ENCODE peak calls at places on chromosomes 2 and 18, in four cellular contexts. C is SK-N-SH, I is left lung, A is adipocyte. Q is an unnamed sample. For H3K36me3, the result is how much of the 10 kb centered on the place peaks cover.

GRCh38 chr2:39405364-39405763 is 31.7 kb downstream of the MAP4K3 start:
- DNase-seq in A (no peak), I (no peak), C (no peak), Q (no peak)

GRCh38 chr2:63642941-63643340 is 54.2 kb downstream of the MDH1 start:
- DNase-seq in C (no peak), I (no peak), A (peak), Q (no peak)

GRCh38 chr2:162233197-162233596 is 10.0 kb downstream of the FAP start:
- DNase-seq in I (no peak), C (no peak), A (peak), Q (peak)

GRCh38 chr2:182717451-182718215 is 1.6 kb downstream of the DNAJC10 start:
- DNase-seq in I (no peak), A (no peak), C (no peak), Q (no peak)

GRCh38 chr2:159450180-159450579 is 163.7 kb upstream of the WDSUB1 start:
- DNase-seq in C (no peak), I (no peak), A (no peak), Q (no peak)

GRCh38 chr18:73381361-73382031 is 513.7 kb upstream of the NETO1 start:
- DNase-seq in I (no peak), A (no peak), C (no peak), Q (no peak)

GRCh38 chr2:70643715-70644114 is 90.1 kb upstream of the TGFA start:
- DNase-seq in C (peak), A (no peak), I (no peak), Q (no peak)

GRCh38 chr2:12884713-12885282 is 168.1 kb downstream of the TRIB2 start:
- DNase-seq in I (no peak), A (peak), C (no peak), Q (peak)

GRCh38 chr2:149388120-149388816 is 57.9 kb downstream of the LYPD6 start:
- DNase-seq in C (peak), I (no peak), A (peak), Q (no peak)

GRCh38 chr18:29586210-29586609 is 1409.3 kb upstream of the CDH2 start:
- DNase-seq in A (no peak), C (no peak), I (no peak), Q (no peak)

GRCh38 chr2:66437055-66437454 is 2.1 kb downstream of the MEIS1 start:
- DNase-seq in A (peak), I (no peak), C (no peak), Q (no peak)

GRCh38 chr2:27376151-27376865 is 4.2 kb downstream of the ZNF513 start:
- DNase-seq in A (no peak), C (no peak), I (no peak), Q (no peak)
- H3K36me3 ChIP-seq in A (half or more), C (under half), I (half or more), Q (under half)

GRCh38 chr2:108612153-108612513 is 77.9 kb downstream of the LIMS1 start:
- DNase-seq in I (no peak), A (no peak), C (no peak), Q (no peak)
- H3K4me3 ChIP-seq in I (no peak), A (no peak), C (no peak), Q (no peak)

DNA sequence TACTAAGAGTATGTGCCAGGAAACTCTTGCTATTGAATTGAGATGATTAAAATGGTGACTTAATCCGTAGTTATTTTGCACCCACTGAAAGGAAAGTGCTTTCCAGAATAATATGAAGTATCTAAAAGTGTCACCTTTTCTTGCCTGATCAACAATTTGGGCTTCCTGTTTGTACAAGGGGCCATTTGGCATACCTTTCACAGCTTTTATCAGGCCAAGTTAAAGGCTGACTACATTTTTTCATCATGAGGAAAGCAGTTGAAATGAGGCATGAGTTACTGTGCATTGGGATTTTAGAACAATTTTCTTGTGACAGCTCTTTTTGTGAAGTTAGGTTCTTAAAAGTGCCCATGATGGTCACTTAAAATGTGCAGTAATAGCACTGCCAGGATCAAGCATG is 11.2 kb downstream of the TSN start:
- DNase-seq in A (no peak), I (no peak), C (no peak), Q (no peak)
- H3K36me3 ChIP-seq in A (half or more), I (half or more), C (half or more), Q (under half)

GRCh38 chr2:218518876-218519275 is 49.3 kb downstream of the USP37 start:
- DNase-seq in C (no peak), A (peak), I (no peak), Q (no peak)

GRCh38 chr2:218516614-218517013 is 51.5 kb downstream of the USP37 start:
- DNase-seq in A (peak), C (peak), I (no peak), Q (no peak)

GRCh38 chr2:218513676-218514075 is 54.5 kb downstream of the USP37 start:
- DNase-seq in A (no peak), C (no peak), I (no peak), Q (no peak)

DNA sequence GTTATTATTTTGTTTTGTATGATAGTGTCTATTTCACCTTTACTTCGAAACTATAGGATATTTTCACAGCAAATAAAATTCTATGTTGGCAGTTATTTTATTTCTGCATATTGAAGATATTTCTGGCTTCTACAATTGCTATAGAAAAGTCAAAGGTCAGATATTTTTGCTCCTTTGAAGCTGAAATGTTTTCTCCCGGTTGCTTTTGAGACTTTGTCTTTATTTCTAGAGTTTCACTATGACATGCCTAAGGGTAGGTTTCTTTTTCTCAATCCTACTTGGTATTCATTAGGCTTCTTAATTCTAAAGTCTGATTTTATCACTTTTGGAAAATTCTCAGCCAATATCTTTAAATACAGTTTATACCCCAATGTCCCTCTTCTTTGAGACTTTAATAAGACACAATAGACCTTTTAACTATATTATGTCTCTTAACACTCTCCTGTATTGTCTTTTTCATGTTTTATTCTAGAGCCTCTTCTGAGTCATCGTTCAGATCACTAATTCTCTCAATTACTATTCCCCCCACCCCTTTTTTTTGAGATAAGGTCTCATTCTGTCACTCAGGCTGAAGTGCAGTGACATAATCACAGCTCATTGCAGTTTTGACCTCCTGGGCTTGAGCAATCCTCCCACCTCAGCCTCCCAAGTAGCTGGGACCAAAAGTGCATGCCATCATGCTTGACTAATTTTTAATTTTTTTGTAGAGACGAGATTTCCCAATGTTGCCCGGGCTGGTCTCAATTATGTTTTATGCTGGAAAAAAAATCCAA is 50.5 kb downstream of the USP37 start:
- DNase-seq in I (no peak), A (peak), C (no peak), Q (no peak)
- H3K4me3 ChIP-seq in I (no peak), A (no peak), C (no peak), Q (no peak)

GRCh38 chr2:202286595-202286994 is 21.0 kb downstream of the NOP58 start:
- DNase-seq in A (no peak), I (no peak), C (no peak), Q (no peak)

GRCh38 chr2:202289394-202290204 is 24.0 kb downstream of the NOP58 start:
- DNase-seq in A (no peak), I (no peak), C (no peak), Q (no peak)

GRCh38 chr2:202290970-202291369 is 25.4 kb downstream of the NOP58 start:
- DNase-seq in I (no peak), C (no peak), A (peak), Q (no peak)

DNA sequence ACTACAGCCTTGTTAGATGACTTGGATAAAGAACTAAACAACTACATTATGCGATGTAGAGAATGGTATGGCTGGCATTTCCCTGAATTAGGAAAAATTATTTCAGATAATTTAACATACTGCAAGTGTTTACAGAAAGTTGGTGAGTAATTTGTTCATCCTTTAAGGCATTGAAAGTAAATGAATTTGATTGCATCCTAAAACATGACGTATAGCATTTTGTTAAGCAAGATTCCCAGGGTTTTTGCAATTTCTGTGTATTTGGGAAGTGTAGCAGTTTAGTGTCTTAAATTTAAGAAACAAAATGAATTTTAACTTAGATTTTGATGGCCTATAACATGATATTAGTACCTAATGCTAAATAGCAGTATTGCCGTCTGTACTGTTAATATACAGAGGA is 24.8 kb downstream of the NOP58 start:
- DNase-seq in A (peak), C (no peak), I (no peak), Q (no peak)
- H3K36me3 ChIP-seq in A (half or more), C (half or more), I (half or more), Q (under half)

GRCh38 chr2:199460808-199461454 is 3.2 kb upstream of the SATB2 start:
- DNase-seq in A (peak), C (no peak), I (no peak), Q (no peak)

GRCh38 chr2:199463708-199464613 is 6.2 kb upstream of the SATB2 start:
- DNase-seq in I (peak), C (peak), A (peak), Q (no peak)

GRCh38 chr2:199463000-199463692 is 5.4 kb upstream of the SATB2 start:
- DNase-seq in I (peak), A (peak), C (peak), Q (peak)

GRCh38 chr2:199461455-199462166 is 3.9 kb upstream of the SATB2 start:
- DNase-seq in C (peak), I (no peak), A (peak), Q (no peak)

DNA sequence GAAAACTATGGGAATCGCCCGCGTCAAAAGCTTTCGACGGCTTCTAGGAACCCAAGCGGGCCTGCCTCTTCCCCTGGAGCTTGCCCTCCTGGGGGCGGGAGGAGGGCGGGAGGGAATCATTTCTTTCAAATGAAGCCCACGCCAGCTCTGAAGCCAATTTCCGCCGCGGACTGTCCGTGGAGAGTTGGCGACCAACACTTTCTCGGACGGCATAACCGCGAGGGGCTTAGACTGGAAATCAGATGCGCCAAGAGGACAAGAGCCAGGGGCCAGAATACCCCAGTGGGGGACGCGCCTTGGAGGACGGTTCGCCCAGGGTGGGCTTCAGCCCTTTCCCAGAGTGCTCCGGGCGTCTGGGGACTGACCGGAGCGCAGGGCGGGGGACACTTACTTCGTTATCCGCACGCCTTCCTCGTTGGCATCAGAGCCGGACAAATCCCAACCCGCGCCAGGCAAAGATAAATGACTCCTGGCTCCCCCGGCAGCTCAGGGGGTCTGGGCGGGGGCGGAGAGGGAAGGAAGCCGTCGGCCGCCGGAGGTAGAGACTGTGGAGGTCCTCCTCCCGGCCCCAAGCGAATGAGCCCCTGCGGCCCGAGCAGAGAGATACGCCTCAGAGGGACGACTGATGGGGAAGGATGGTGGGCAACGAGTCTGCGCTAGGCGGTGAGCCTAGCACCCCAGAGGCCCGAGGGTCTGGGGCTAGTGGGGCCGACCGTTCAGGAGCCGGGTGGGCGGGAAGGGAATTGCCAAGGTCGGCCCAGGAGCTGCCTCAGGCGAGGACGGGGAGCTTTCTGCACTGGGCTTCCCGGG is 4.6 kb upstream of the SATB2 start:
- DNase-seq in I (peak), A (peak), C (peak), Q (no peak)
- H3K4me3 ChIP-seq in I (no peak), A (peak), C (no peak), Q (peak)